ENCODE peak calls at places on chromosomes 12 and 14, in seven cellular contexts. Y is AG10803, B is esophagus squamous epithelium, K is body of pancreas, V is cardiac fibroblast, A is tibial nerve, X is IMR-90. J is an unnamed sample.

GRCh38 chr12:24595652-24596235 is 353.2 kb downstream of the BCAT1 start:
- DNase-seq in X (peak), Y (no peak), K (no peak), B (no peak), V (peak), A (no peak), J (peak)

GRCh38 chr14:83196235-83196634 is 1662.6 kb upstream of the SEL1L start:
- DNase-seq in K (no peak), Y (no peak), B (no peak), X (peak), V (no peak), A (no peak), J (no peak)

GRCh38 chr14:69610859-69611263 is 535 bp upstream of the SUSD6 start:
- DNase-seq in K (no peak), X (no peak), V (peak), B (no peak), A (no peak), Y (peak), J (no peak)

GRCh38 chr12:89309452-89309802 is 42.9 kb downstream of the DUSP6 start:
- DNase-seq in A (no peak), K (no peak), V (no peak), X (no peak), B (no peak), Y (no peak), J (no peak)

GRCh38 chr14:94307410-94307992 is 14.4 kb upstream of the SERPINA10 start:
- DNase-seq in B (no peak), V (no peak), A (no peak), X (no peak), K (no peak), Y (no peak), J (no peak)

GRCh38 chr12:109744991-109745942 is 31.6 kb downstream of the FAM222A start:
- DNase-seq in A (no peak), X (peak), K (peak), Y (no peak), V (no peak), B (no peak), J (no peak)

GRCh38 chr12:52870361-52871290 is 21.8 kb upstream of the KRT78 start:
- DNase-seq in X (peak), B (no peak), K (peak), A (no peak), Y (no peak), V (peak), J (no peak)

GRCh38 chr12:71315328-71315960 is 124.2 kb upstream of the LGR5 start:
- DNase-seq in K (no peak), A (no peak), B (no peak), Y (no peak), X (no peak), V (peak), J (no peak)

GRCh38 chr14:94290197-94290596 is 2.9 kb downstream of the SERPINA10 start:
- DNase-seq in Y (no peak), K (no peak), B (no peak), X (no peak), A (no peak), V (no peak), J (no peak)

GRCh38 chr14:56125772-56126411 is 7.7 kb downstream of the PELI2 start:
- DNase-seq in B (no peak), V (no peak), A (no peak), Y (no peak), X (no peak), K (peak), J (no peak)

GRCh38 chr12:69274861-69275260 is 35.5 kb downstream of the CPSF6 start:
- DNase-seq in X (peak), Y (peak), B (no peak), K (no peak), V (peak), A (no peak), J (peak)

GRCh38 chr12:88895634-88896033 is 315.4 kb upstream of the KITLG start:
- DNase-seq in Y (no peak), B (no peak), K (no peak), X (peak), V (no peak), A (no peak), J (no peak)

GRCh38 chr12:69240625-69240984 is 1.2 kb downstream of the CPSF6 start:
- DNase-seq in B (no peak), A (no peak), Y (no peak), X (peak), V (no peak), K (no peak), J (no peak)

GRCh38 chr14:106277503-106277902 is 751.1 kb downstream of the TMEM121 start:
- DNase-seq in X (no peak), K (no peak), A (no peak), V (no peak), Y (no peak), B (no peak), J (no peak)

GRCh38 chr12:103455020-103455763 is 40.6 kb downstream of the C12orf42 start:
- DNase-seq in B (no peak), V (no peak), A (no peak), K (no peak), X (no peak), Y (no peak), J (no peak)

GRCh38 chr12:50203691-50204090 is 36.5 kb upstream of the CERS5 start:
- DNase-seq in A (no peak), V (no peak), K (no peak), Y (no peak), B (no peak), X (no peak), J (no peak)

GRCh38 chr12:93033948-93034347 is 104.9 kb upstream of the EEA1 start:
- DNase-seq in X (no peak), K (no peak), Y (no peak), B (no peak), V (no peak), A (no peak), J (no peak)

GRCh38 chr12:116955382-116956021 is 44.8 kb downstream of the FBXW8 start:
- DNase-seq in K (peak), X (peak), V (peak), A (no peak), B (no peak), Y (no peak), J (no peak)

GRCh38 chr14:94171208-94171607 is 2.9 kb upstream of the PPP4R4 start:
- DNase-seq in Y (peak), A (no peak), X (peak), B (no peak), V (no peak), K (no peak), J (no peak)

GRCh38 chr14:86035882-86036281 is 505.9 kb downstream of the FLRT2 start:
- DNase-seq in B (no peak), V (peak), Y (peak), K (peak), A (no peak), X (no peak), J (no peak)
- TF ChIP-seq CTCF in B (no peak), V (peak), Y (peak), K (no peak), A (no peak), X (peak), J (peak)

DNA sequence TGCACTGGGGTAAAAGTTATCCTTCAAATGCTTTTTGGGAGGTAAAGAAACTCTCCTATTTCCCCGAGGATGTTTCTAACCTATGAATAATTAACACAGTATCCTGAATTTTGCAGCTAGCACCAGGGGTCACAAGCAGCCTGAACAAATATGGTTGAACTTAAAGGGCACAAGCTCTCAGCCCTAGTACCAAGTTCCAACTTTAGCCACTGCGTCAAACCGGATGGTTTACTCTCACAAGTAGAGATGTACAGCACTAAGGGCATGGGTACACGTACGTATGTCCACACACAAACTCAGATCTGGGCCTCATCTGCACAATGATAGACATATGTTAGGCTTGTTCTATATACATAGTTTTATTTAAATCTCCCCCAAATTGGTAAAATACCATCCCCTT is 4.7 kb downstream of the CCDC88C start:
- DNase-seq in V (no peak), K (no peak), A (no peak), B (no peak), Y (no peak), X (no peak), J (no peak)
- H3K4me3 ChIP-seq in V (no peak), K (no peak), A (no peak), B (no peak), Y (no peak), X (no peak), J (no peak)

DNA sequence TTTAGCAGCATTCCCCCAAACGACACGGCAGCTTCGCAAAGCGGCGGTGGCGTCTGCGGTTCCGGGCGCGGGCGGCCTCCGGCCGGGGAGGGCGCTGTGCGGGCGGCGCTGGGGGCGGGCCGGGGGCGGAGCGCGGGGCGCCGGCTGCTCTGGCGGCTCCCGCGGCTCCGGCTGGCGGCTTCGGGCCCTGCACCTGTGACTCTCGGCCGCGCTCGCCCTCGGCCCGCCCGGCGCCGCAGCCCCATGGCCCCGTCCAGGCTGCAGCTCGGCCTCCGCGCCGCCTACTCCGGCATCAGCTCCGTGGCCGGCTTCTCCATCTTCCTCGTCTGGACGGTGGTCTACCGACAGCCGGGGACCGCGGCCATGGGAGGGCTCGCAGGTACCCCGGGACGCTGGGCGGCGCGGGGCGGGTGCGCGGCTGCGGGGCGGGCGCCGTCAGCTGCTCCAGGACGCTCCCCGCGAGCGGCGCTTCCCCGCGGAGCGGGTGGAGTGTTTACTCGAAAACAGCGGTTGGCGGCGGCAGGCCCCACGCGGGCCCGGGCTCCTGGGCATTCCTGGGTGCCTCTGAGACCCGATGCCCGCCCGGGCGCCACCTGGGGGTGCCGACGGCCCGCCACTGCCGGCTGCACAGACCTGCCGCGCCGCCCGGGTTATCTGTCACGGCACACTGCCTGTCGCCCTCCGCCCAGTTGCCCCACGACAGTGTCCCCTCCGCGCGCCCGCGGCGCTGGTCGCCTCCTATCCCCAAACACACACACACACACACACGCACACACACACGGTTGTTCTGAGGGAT is at the start of gene SLC48A1:
- DNase-seq in B (no peak), A (no peak), K (peak), Y (peak), X (peak), V (peak), J (no peak)
- TF ChIP-seq CTCF in B (no peak), A (peak), K (no peak), Y (no peak), X (peak), V (peak), J (peak)

GRCh38 chr12:130454296-130454695 is 116.6 kb downstream of the PIWIL1 start:
- DNase-seq in Y (no peak), X (no peak), B (no peak), A (no peak), K (no peak), V (no peak), J (no peak)

GRCh38 chr12:130449291-130449690 is 111.6 kb downstream of the PIWIL1 start:
- DNase-seq in B (no peak), X (no peak), K (no peak), Y (no peak), A (no peak), V (no peak), J (no peak)

GRCh38 chr12:130448044-130448821 is 110.5 kb downstream of the PIWIL1 start:
- DNase-seq in K (no peak), B (no peak), A (no peak), V (no peak), X (no peak), Y (no peak), J (no peak)

GRCh38 chr12:130452546-130452945 is 114.9 kb downstream of the PIWIL1 start:
- DNase-seq in V (no peak), X (no peak), B (no peak), Y (no peak), K (no peak), A (no peak), J (no peak)

DNA sequence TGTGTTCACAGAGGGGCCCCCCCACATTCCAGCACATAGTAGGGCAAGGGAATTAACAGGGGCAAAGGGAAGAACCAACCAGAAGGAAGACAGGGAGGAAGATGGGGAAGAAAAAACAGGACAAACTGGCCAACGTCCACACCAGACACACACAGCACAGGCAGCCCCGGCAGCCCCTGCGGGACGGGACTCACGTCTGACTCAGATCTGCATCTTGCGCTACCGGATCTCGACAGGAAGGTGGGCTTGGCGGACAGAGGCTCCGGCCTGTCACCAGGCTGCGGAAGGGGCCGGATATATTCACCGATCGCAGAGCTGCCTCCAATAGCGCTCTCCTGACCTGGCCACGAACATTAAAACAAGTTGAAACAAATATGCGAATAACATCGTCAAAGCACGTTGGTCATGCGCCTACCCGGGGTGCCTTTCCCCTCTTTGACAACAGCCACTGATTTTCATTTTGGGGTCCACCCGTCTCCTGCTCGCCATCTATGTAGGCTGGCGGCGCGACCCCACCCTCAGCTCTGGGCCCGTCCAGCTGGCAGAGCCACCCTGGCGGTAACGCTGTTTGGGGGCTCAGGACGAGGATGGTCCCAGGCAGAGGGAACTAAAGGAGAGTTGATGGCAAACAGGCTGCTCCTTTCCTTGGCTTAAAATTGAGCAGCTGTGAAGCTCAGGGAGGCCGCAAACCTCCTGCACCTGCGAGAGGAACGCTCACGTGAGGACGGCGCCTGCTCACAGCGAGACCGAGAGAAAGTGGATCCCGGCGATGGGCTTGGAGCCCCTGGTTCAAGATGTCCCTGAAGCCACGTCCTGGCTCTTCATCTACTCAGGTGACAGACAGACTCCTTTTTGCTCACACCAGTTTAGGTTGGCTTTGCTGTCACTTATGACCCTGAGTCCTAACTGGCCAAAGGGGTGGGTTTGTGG is 113.6 kb downstream of the PIWIL1 start:
- DNase-seq in X (no peak), V (no peak), B (no peak), A (no peak), Y (no peak), K (no peak), J (no peak)
- H3K4me3 ChIP-seq in X (no peak), V (no peak), B (no peak), A (no peak), Y (no peak), K (no peak), J (no peak)

DNA sequence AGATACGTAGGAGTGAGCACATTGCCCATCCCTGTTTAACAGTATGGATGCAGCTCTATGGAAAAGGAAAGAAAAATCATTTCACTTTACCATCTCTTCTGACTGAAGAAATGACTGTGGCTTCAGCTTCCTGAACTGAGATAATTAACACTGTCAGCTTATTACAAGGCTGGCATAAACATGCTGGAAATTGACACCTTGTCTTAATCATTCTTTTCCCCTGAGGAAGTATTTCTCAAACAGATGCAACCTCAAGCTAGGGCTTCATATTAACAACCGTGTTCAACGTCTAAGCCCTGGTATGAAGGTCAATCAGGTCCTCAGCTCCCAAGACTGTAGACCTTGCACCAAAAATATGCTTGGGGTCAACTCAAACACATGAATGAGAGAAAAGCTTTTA is 25.0 kb downstream of the RERG start:
- DNase-seq in V (no peak), Y (no peak), X (no peak), K (no peak), A (no peak), B (no peak), J (no peak)
- TF ChIP-seq CTCF in V (no peak), Y (no peak), X (no peak), K (no peak), A (no peak), B (no peak), J (no peak)

GRCh38 chr12:586318-587071 is 76.8 kb downstream of the NINJ2 start:
- DNase-seq in A (no peak), B (no peak), V (no peak), Y (no peak), X (no peak), K (no peak), J (no peak)
- H3K4me3 ChIP-seq in A (no peak), B (no peak), V (no peak), Y (no peak), X (no peak), K (no peak), J (no peak)

J was measured in retinal pigment epithelial cell.